ENCODE peak calls at places on chromosome X, in four cellular contexts. N, I, M and Y are unnamed samples.

GRCh38 chrX:39762266-39762841 is 335.4 kb downstream of the BCOR start:
- DNase-seq in N (no peak), I (no peak), M (no peak), Y (no peak)

GRCh38 chrX:96438803-96439202 is 245.8 kb upstream of the DIAPH2 start:
- DNase-seq in N (no peak), I (no peak), M (no peak), Y (no peak)

GRCh38 chrX:146154191-146154590 is 336.6 kb downstream of the SLITRK2 start:
- DNase-seq in N (no peak), I (no peak), M (no peak), Y (no peak)

GRCh38 chrX:20521245-20521644 is 254.5 kb upstream of the RPS6KA3 start:
- DNase-seq in N (no peak), I (no peak), M (no peak), Y (no peak)

GRCh38 chrX:118523920-118524319 is 28.3 kb downstream of the DOCK11 start:
- DNase-seq in N (no peak), I (no peak), M (peak; percentile 54), Y (no peak)

GRCh38 chrX:17792842-17793241 is 55.5 kb downstream of the SCML1 start:
- DNase-seq in N (peak; percentile 27), I (no peak), M (no peak), Y (no peak)

GRCh38 chrX:20015945-20016617 is 25.2 kb upstream of the BCLAF3 start:
- DNase-seq in N (no peak), I (no peak), M (no peak), Y (no peak)

GRCh38 chrX:45133465-45133864 is 67.2 kb downstream of the DIPK2B start:
- DNase-seq in N (no peak), I (no peak), M (no peak), Y (no peak)

GRCh38 chrX:116436358-116436816 is at the start of gene SLC6A14:
- DNase-seq in N (no peak), I (no peak), M (no peak), Y (no peak)

GRCh38 chrX:129531132-129531531 is 7.8 kb upstream of the SMARCA1 start:
- DNase-seq in N (no peak), I (no peak), M (no peak), Y (no peak)

GRCh38 chrX:74537011-74537390 is 77.4 kb downstream of the RLIM start:
- DNase-seq in N (no peak), I (no peak), M (no peak), Y (no peak)

GRCh38 chrX:94662665-94663064 is 988.7 kb downstream of the FAM133A start:
- DNase-seq in N (peak; percentile 48), I (no peak), M (no peak), Y (no peak)

DNA sequence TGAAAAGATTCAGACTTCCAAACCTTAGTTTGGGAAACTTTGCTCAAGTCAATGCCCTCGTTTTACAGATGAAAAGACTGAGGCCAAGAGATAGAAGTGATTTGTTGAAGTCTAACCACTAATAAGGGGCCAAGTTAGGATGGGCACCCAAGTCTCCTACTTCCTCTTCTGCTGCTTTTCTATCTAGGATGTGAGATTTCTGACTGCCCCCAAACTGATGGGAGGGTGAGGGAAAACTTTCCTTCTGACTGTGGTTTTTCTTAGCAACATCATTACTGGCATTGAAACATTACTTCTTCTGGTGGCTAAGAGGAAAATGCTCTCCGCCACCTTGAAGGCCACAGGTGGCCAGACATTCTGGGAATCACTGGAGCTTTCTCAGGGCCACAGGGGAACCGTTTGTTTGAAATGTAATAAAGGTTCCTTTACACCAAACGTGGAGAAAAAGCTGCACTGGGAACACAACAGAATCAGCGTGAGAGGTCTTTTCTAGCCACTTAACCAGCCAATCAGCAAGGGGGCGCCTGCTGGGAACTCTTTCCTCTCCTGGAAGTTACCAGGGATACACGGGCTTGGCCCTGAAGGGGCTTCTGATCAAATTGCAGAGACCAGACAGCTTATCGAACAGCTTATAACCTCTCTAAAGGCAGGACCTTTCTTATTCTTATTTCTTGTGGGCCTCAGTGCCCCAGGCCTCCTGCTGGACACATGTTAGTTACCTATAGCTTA is 115.9 kb upstream of the TEX13D start:
- DNase-seq in N (no peak), I (no peak), M (no peak), Y (peak; percentile 66)
- H3K4me1 ChIP-seq in N (no peaks in the 10 kb centered on the region), I (no peaks in the 10 kb centered on the region), M (peaks cover 55% of the 10 kb centered on the region), Y (peaks cover 93% of the 10 kb centered on the region)

DNA sequence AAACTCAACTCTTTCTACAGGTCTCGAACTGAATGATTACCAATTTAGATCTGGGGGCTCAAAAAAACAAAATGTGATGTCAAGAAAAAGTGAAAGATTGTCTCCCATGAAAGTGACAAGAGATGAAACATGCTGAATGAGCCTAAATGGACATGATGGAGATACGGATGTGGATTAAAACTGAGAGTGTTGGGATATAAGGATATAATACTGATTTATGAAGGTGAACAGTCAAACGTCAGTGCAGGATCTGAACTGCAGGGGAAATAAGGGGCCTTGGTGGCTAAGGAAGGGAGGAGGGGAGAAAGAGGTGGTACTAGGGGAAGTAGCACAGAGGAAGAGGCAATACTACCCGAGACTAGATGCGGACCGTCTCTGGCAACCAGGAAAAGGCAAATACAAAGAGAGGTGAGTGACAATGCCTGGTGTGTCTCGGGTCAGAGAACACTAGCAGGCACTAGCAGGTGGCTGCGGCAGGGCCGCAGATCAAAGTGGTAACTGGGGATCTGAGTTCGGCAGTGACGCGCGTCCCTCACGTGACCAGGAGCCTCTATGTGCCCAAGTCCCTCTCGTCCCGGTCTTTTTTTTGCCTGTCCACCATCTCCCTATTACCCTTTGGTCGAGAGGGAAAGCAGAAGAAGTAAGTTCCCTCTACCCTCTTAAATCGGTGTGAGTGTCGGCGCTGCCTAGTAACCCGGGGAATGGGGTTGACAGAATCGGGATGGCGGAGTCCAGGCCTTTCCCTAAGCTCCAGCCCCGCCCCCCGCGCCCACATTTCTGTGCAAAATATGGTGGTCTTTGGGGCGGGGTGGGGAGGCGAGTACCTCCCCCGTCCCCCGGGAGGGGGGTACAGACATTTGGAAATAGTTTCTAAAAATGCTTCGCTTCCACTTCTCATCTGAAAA is at the start of gene TCEAL1:
- DNase-seq in N (peak; percentile 82), I (no peak), M (peak; percentile 37), Y (peak; percentile 66)
- H3K27ac ChIP-seq in N (peak within 1 kb of the TSS; percentile 89), I (peak within 1 kb of the TSS; percentile 97), M (peak within 1 kb of the TSS; percentile 66), Y (peak within 1 kb of the TSS; percentile 73)

DNA sequence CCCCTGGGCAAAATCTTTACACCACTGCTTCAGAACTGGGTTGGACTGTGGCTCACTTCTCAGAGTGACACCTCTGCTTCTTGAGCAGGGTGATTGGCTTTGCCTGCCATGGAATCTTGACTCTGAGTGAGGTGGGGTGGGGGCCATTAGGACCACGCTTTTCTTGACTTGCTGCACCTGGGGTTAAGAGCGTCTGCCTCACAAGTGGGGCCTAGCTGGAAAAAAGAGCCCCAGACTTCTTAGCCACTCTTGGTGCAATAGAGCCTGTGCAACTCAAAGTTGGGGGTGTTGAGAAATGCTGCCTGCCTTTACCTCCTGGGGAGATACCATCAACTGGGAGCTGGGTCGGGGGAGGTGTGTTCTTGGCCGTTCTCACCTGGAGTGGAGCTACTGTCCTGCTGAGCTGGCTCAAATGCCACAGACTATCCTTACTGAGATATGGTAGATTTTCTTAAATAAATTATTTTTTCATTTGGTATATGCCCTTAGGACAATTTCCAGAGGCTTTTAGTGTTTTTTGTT is 23.5 kb downstream of the USP9X start:
- DNase-seq in N (no peak), I (no peak), M (no peak), Y (no peak)
- H3K4me3 ChIP-seq in N (no peak overlapping the region), I (no peak overlapping the region), M (no peak overlapping the region), Y (no peak overlapping the region)

DNA sequence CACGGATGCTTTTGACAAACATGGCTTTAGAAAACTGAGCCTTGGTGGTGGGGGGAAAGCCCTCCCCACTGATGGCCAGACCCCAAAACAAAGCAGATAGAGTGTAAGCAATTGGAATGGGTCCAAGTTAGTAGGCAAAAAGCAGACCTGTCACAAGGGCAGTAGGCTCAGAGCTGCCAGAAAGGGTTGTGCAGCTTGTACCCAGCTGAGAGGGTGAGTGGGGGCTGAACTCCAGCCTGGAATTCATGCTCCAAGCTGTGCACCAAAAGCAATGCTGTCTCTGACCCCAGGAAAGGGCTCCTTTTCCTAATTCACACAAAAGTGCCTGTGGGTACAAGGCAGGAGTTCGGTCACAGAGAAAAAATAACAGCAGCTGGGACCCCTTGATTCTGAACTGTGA is 101.0 kb upstream of the TEX13D start:
- DNase-seq in N (no peak), I (no peak), M (no peak), Y (no peak)
- H3K4me1 ChIP-seq in N (no peaks in the 10 kb centered on the region), I (no peaks in the 10 kb centered on the region), M (no peaks in the 10 kb centered on the region), Y (peaks cover 8% of the 10 kb centered on the region)

GRCh38 chrX:67543818-67544217 is at the start of gene AR:
- DNase-seq in N (peak; percentile 43), I (peak; percentile 15), M (no peak), Y (no peak)
- H3K27ac ChIP-seq in N (no peak within 1 kb of the TSS), I (peak within 1 kb of the TSS; percentile 58), M (no peak within 1 kb of the TSS), Y (no peak within 1 kb of the TSS)

GRCh38 chrX:104564335-104564734 is 1.7 kb upstream of the IL1RAPL2 start:
- DNase-seq in N (no peak), I (no peak), M (no peak), Y (no peak)
- H3K4me3 ChIP-seq in N (no peak overlapping the region), I (no peak overlapping the region), M (no peak overlapping the region), Y (no peak overlapping the region)